ENCODE peak calls at places on chromosomes 16 and 17, in five cellular contexts. C is fibroblast of lung; A is naive thymus-derived CD4-positive, alpha-beta T cell; P is gastrocnemius medialis; W is thoracic aorta. K is an unnamed sample. For H3K4me1, the result is how much of the 10 kb centered on the place peaks cover.

GRCh38 chr17:30477758-30478115 is 529 bp downstream of the GOSR1 start:
- DNase-seq in C (no peak), A (peak), P (no peak), W (no peak), K (no peak)

GRCh38 chr17:75174996-75175395 is 7.8 kb downstream of the SUMO2 start:
- DNase-seq in C (no peak), A (no peak), P (no peak), W (no peak), K (no peak)

GRCh38 chr16:88888778-88889387 is 22.4 kb upstream of the PABPN1L start:
- DNase-seq in C (no peak), A (no peak), P (no peak), W (no peak), K (peak)

GRCh38 chr17:4599505-4600281 is 15.4 kb downstream of the SMTNL2 start:
- DNase-seq in C (peak), A (no peak), P (peak), W (no peak), K (no peak)

GRCh38 chr16:52837251-52837650 is 215.4 kb downstream of the CHD9NB start:
- DNase-seq in C (peak), A (no peak), P (no peak), W (no peak), K (no peak)

GRCh38 chr17:14797021-14797420 is 468.1 kb downstream of the PMP22 start:
- DNase-seq in C (no peak), A (no peak), P (no peak), W (no peak), K (no peak)

GRCh38 chr16:74216319-74216718 is 80.3 kb upstream of the PSMD7 start:
- DNase-seq in C (peak), A (no peak), P (no peak), W (no peak), K (no peak)

GRCh38 chr17:70099884-70100283 is 24.9 kb downstream of the KCNJ16 start:
- DNase-seq in C (no peak), A (no peak), P (no peak), W (no peak), K (no peak)

GRCh38 chr16:15398618-15399316 is 3.2 kb downstream of the MPV17L start:
- DNase-seq in C (no peak), A (no peak), P (no peak), W (no peak), K (no peak)

GRCh38 chr17:2689411-2690164 is 22.0 kb downstream of the CLUH start:
- DNase-seq in C (no peak), A (no peak), P (peak), W (no peak), K (no peak)

GRCh38 chr17:19718041-19718612 is 1.7 kb upstream of the SLC47A2 start:
- DNase-seq in C (no peak), A (no peak), P (no peak), W (no peak), K (no peak)

GRCh38 chr17:31609331-31609730 is 217.9 kb downstream of the RAB11FIP4 start:
- DNase-seq in C (no peak), A (no peak), P (no peak), W (no peak), K (no peak)

GRCh38 chr16:17970816-17971291 is 365.7 kb downstream of the NPIPA8 start:
- DNase-seq in C (no peak), A (no peak), P (peak), W (no peak), K (peak)

GRCh38 chr16:81029930-81030604 is 5.6 kb upstream of the ATMIN start:
- DNase-seq in C (no peak), A (no peak), P (no peak), W (no peak), K (no peak)

GRCh38 chr16:69123894-69124293 is 8.5 kb downstream of the CHTF8 start:
- DNase-seq in C (peak), A (peak), P (no peak), W (no peak), K (no peak)

GRCh38 chr17:33013596-33014375 is 22.1 kb downstream of the SPACA3 start:
- DNase-seq in C (no peak), A (no peak), P (no peak), W (no peak), K (no peak)

GRCh38 chr16:66490774-66491715 is 58.9 kb downstream of the TK2 start:
- DNase-seq in C (no peak), A (no peak), P (peak), W (no peak), K (no peak)

GRCh38 chr17:81511550-81511799 is 1.1 kb downstream of the ACTG1 start:
- DNase-seq in C (no peak), A (no peak), P (no peak), W (no peak), K (no peak)

GRCh38 chr16:20319406-20319805 is 7.9 kb downstream of the GP2 start:
- DNase-seq in C (no peak), A (no peak), P (no peak), W (no peak), K (no peak)

GRCh38 chr16:27721548-27722265 is 171.8 kb downstream of the KATNIP start:
- DNase-seq in C (peak), A (no peak), P (peak), W (peak), K (peak)

GRCh38 chr17:1455291-1455747 is 713 bp downstream of the CRK start:
- DNase-seq in C (peak), A (peak), P (peak), W (peak), K (peak)

GRCh38 chr17:9028632-9029570 is 7.6 kb downstream of the NTN1 start:
- DNase-seq in C (no peak), A (no peak), P (no peak), W (no peak), K (no peak)

GRCh38 chr16:30903596-30903995 is 7.2 kb downstream of the CTF1 start:
- DNase-seq in C (no peak), A (no peak), P (peak), W (no peak), K (no peak)

GRCh38 chr17:55086635-55087058 is 118.1 kb downstream of the STXBP4 start:
- DNase-seq in C (peak), A (no peak), P (no peak), W (no peak), K (no peak)

GRCh38 chr16:6483634-6484033 is 849.0 kb upstream of the RBFOX1 start:
- DNase-seq in C (no peak), A (no peak), P (no peak), W (no peak), K (no peak)

GRCh38 chr16:68756250-68757051 is 19.4 kb downstream of the CDH1 start:
- DNase-seq in C (no peak), A (no peak), P (no peak), W (no peak), K (no peak)

GRCh38 chr17:35731239-35731931 is at the start of gene RASL10B:
- DNase-seq in C (peak), A (peak), P (peak), W (no peak), K (no peak)

GRCh38 chr16:715448-716249 is 731 bp downstream of the METRN start:
- DNase-seq in C (peak), A (no peak), P (no peak), W (no peak), K (no peak)

GRCh38 chr17:15350777-15351486 is 9.5 kb upstream of the TEKT3 start:
- DNase-seq in C (peak), A (no peak), P (no peak), W (no peak), K (no peak)

GRCh38 chr16:89409161-89409711 is 81.1 kb downstream of the ANKRD11 start:
- DNase-seq in C (no peak), A (peak), P (no peak), W (no peak), K (no peak)

GRCh38 chr17:37661372-37662014 is 18.2 kb upstream of the DDX52 start:
- DNase-seq in C (no peak), A (no peak), P (no peak), W (no peak), K (no peak)

GRCh38 chr16:72362476-72362875 is 190.5 kb upstream of the PMFBP1 start:
- DNase-seq in C (no peak), A (no peak), P (no peak), W (no peak), K (no peak)

GRCh38 chr17:53390575-53390974 is 432.2 kb upstream of the KIF2B start:
- DNase-seq in C (no peak), A (no peak), P (no peak), W (no peak), K (no peak)

GRCh38 chr17:47317119-47317518 is 6.6 kb upstream of the EFCAB13 start:
- DNase-seq in C (peak), A (no peak), P (no peak), W (no peak), K (no peak)

GRCh38 chr16:87658564-87659225 is 56.4 kb downstream of the JPH3 start:
- DNase-seq in C (no peak), A (no peak), P (no peak), W (no peak), K (no peak)

GRCh38 chr17:8726477-8726876 is 18.2 kb downstream of the CCDC42 start:
- DNase-seq in C (no peak), A (no peak), P (no peak), W (no peak), K (no peak)

GRCh38 chr17:50268632-50269287 is 5.5 kb upstream of the TMEM92 start:
- DNase-seq in C (peak), A (no peak), P (no peak), W (no peak), K (no peak)

GRCh38 chr17:50272246-50272645 is 2.0 kb upstream of the TMEM92 start:
- DNase-seq in C (no peak), A (no peak), P (no peak), W (no peak), K (no peak)

GRCh38 chr17:50271173-50271750 is 3.0 kb upstream of the TMEM92 start:
- DNase-seq in C (peak), A (no peak), P (no peak), W (no peak), K (no peak)

GRCh38 chr17:50269477-50270429 is 4.5 kb upstream of the TMEM92 start:
- DNase-seq in C (peak), A (peak), P (peak), W (no peak), K (peak)

GRCh38 chr17:50270430-50271172 is 3.7 kb upstream of the TMEM92 start:
- DNase-seq in C (peak), A (no peak), P (no peak), W (no peak), K (peak)
- H3K4me1 ChIP-seq in C (under half), A (under half), P (under half), W (under half), K (under half)

GRCh38 chr16:29806096-29806579 is at the start of gene MAZ:
- DNase-seq in C (peak), A (no peak), P (no peak), W (no peak), K (no peak)

GRCh38 chr16:29809031-29809747 is 2.8 kb upstream of the PRRT2 start:
- DNase-seq in C (no peak), A (no peak), P (no peak), W (no peak), K (no peak)

GRCh38 chr16:29806641-29807425 is 504 bp downstream of the MAZ start:
- DNase-seq in C (no peak), A (no peak), P (peak), W (no peak), K (no peak)

GRCh38 chr16:29808219-29808900 is 2.0 kb downstream of the MAZ start:
- DNase-seq in C (no peak), A (no peak), P (peak), W (no peak), K (no peak)

GRCh38 chr16:29807426-29808218 is 1.3 kb downstream of the MAZ start:
- DNase-seq in C (peak), A (peak), P (peak), W (peak), K (peak)
- H3K4me1 ChIP-seq in C (under half), A (under half), P (half or more), W (under half), K (half or more)

DNA sequence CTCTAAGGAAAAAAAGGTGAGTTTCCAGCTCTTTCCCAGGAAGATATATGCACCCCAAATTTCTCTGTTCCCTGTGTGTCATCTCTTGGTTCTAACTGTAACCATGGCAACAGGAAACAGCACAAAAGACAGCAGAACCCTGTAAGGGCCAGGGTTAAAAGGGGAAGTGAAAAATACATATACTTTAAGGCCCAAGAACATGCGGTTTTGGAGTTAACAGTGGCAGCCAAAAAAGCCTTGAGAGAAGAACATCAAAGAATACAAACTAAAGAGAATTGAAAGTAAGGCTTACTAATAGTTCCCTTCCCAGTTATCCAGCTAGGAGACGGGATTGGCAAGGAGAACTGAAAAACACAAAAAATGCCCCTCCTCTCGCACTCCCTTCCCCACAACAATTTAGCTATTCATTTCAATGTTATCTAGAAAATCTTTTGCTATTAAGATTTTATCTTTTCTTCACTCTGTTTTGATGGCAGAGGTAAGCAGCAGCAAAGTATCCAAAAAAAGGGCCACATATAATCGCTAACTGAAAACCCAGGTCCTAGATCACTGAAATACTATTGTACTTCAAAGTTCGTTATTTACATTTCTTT is 1.5 kb downstream of the SPOP start:
- DNase-seq in C (peak), A (peak), P (no peak), W (no peak), K (no peak)
- H3K4me1 ChIP-seq in C (under half), A (under half), P (under half), W (under half), K (under half)

DNA sequence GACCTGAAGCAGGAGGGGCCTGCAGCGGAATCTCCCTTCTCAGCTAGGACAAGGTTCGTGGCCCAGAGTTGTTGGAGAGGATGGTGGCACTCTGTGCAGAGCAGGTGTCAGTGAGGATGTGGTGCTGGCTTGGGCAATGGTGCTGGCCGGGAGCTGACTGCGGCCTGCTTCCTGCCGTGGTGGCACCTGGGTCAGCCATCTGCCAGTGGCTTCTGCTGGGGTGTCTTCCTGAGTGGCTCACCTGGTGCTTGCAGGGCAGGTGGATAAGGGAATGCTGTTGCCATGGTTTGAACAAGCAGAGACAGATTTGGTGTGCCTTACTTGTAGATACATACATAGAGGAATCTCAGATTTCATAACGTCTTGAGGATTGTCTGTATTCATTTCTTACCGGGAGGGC is 69.6 kb downstream of the SEC14L1 start:
- DNase-seq in C (no peak), A (no peak), P (peak), W (no peak), K (no peak)
- H3K4me1 ChIP-seq in C (under half), A (under half), P (under half), W (under half), K (under half)

DNA sequence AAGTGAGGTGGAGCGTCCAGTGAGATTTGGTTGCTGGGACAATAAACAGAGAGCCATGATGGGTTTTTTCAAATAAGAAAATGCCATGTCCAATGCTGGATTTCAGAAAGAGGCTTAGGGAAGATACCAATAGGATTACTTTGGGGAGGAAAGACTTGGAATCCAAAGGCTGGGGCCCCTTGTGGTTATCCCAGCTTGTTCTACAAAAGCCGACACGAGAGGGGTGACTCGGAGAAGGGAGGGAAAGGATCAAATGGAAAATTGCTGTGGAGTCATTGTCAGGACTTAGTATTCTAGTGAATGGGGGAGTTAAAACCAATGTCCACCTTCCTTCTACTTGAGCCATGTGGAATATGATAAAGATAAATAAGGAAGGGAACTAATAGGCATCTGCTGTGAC is 305.5 kb downstream of the SOX9 start:
- DNase-seq in C (no peak), A (no peak), P (no peak), W (no peak), K (no peak)
- H3K4me1 ChIP-seq in C (under half), A (under half), P (under half), W (under half), K (under half)

GRCh38 chr17:40111221-40112128 is 10.3 kb upstream of the MSL1 start:
- DNase-seq in C (peak), A (peak), P (peak), W (peak), K (peak)
- H3K4me1 ChIP-seq in C (half or more), A (half or more), P (half or more), W (half or more), K (under half)

GRCh38 chr17:78318843-78319242 is 41.0 kb downstream of the SOCS3 start:
- DNase-seq in C (no peak), A (no peak), P (no peak), W (no peak), K (no peak)
- H3K4me1 ChIP-seq in C (under half), A (under half), P (under half), W (under half), K (under half)

K was measured in tibial nerve.